ENCODE peak calls at places on chromosomes 4 and X, in nine cellular contexts. J is pancreas; C is tibial artery; D is left lung; X is BJ; W is cardiac fibroblast; U is choroid plexus epithelial cell; G is Jurkat, Clone E6-1; F is AG04450. K is an unnamed sample.

GRCh38 chr4:182649698-182650477 is 267.3 kb downstream of the DCTD start:
- DNase-seq in J (no peak), C (no peak), D (no peak), X (no peak), W (no peak), U (no peak), G (no peak), F (no peak), K (no peak)

GRCh38 chr4:142473960-142474338 is 372.2 kb downstream of the INPP4B start:
- DNase-seq in J (peak), C (no peak), D (no peak), X (no peak), W (no peak), U (no peak), G (no peak), F (no peak), K (no peak)

GRCh38 chrX:150269613-150270254 is 93.4 kb upstream of the MAMLD1 start:
- DNase-seq in J (peak), C (no peak), D (no peak), X (no peak), W (peak), U (no peak), G (no peak), F (no peak), K (no peak)

GRCh38 chr4:69563424-69563823 is 67.7 kb upstream of the UGT2B4 start:
- DNase-seq in J (no peak), C (no peak), D (no peak), X (no peak), W (no peak), U (no peak), G (no peak), F (no peak), K (no peak)

GRCh38 chr4:11042760-11043159 is 358.2 kb upstream of the CLNK start:
- DNase-seq in J (no peak), C (no peak), D (no peak), X (no peak), W (no peak), U (no peak), G (no peak), F (no peak), K (no peak)

GRCh38 chr4:179353791-179354190 is 1911.6 kb upstream of the AGA start:
- DNase-seq in J (no peak), C (no peak), D (no peak), X (no peak), W (no peak), U (no peak), G (no peak), F (no peak), K (no peak)

GRCh38 chrX:56978172-56978571 is 17.2 kb downstream of the SPIN3 start:
- DNase-seq in J (peak), C (no peak), D (no peak), X (no peak), W (peak), U (peak), G (peak), F (no peak), K (peak)

GRCh38 chr4:21780158-21780557 is 168.4 kb downstream of the KCNIP4 start:
- DNase-seq in J (no peak), C (no peak), D (no peak), X (no peak), W (no peak), U (no peak), G (no peak), F (no peak), K (no peak)

GRCh38 chr4:27018076-27018475 is 157.4 kb downstream of the STIM2 start:
- DNase-seq in J (no peak), C (no peak), D (no peak), X (no peak), W (no peak), U (no peak), G (peak), F (no peak), K (no peak)

GRCh38 chr4:11618666-11619282 is 190.1 kb upstream of the HS3ST1 start:
- DNase-seq in J (no peak), C (no peak), D (no peak), X (no peak), W (no peak), U (no peak), G (no peak), F (no peak), K (no peak)

GRCh38 chrX:132226169-132226568 is 6.9 kb upstream of the RAP2C start:
- DNase-seq in J (no peak), C (no peak), D (no peak), X (no peak), W (peak), U (peak), G (no peak), F (no peak), K (no peak)

GRCh38 chrX:68307767-68308166 is 125.5 kb downstream of the OPHN1 start:
- DNase-seq in J (no peak), C (no peak), D (no peak), X (peak), W (peak), U (peak), G (no peak), F (peak), K (no peak)

GRCh38 chr4:33924239-33924638 is 2320.1 kb downstream of the ARAP2 start:
- DNase-seq in J (no peak), C (no peak), D (no peak), X (peak), W (peak), U (peak), G (no peak), F (peak), K (peak)

GRCh38 chr4:101027721-101028120 is 319.6 kb downstream of the PPP3CA start:
- DNase-seq in J (no peak), C (no peak), D (no peak), X (no peak), W (peak), U (no peak), G (no peak), F (no peak), K (no peak)

GRCh38 chr4:178339769-178340168 is 897.5 kb upstream of the AGA start:
- DNase-seq in J (no peak), C (no peak), D (no peak), X (no peak), W (no peak), U (peak), G (no peak), F (no peak), K (no peak)

GRCh38 chrX:108736509-108737479 is at the start of gene IRS4:
- DNase-seq in J (no peak), C (no peak), D (no peak), X (no peak), W (peak), U (peak), G (no peak), F (no peak), K (no peak)

GRCh38 chr4:140789752-140790151 is 33.6 kb upstream of the TBC1D9 start:
- DNase-seq in J (no peak), C (no peak), D (no peak), X (no peak), W (peak), U (peak), G (no peak), F (no peak), K (no peak)

DNA sequence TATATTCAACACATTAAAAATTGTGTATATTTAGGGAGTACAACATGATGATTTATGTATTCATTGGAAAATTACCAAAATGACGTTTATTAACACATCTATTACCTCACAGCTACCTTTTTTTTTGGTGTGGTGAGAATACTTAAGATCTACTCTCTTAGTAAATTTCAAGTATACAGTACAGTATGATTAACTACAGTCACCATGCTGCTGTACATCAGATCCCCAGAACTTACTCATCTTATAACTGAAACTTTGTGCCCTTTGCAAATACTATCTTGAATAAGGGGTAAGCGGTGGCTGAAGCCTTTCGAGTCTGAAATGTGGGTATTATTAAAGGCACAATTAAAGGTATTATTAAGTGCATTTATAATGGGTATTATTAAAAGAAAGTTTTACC is 976 bp downstream of the PHKA1 start:
- DNase-seq in J (no peak), C (no peak), D (no peak), X (no peak), W (no peak), U (peak), G (no peak), F (no peak), K (no peak)
- H3K4me3 ChIP-seq in J (peak), C (peak), D (no peak), X (no peak), W (peak), U (peak), G (peak), F (peak), K (no peak)

GRCh38 chr4:57109530-57109846 is 697 bp downstream of the IGFBP7 start:
- DNase-seq in J (no peak), C (no peak), D (no peak), X (no peak), W (no peak), U (peak), G (no peak), F (no peak), K (no peak)
- H3K4me3 ChIP-seq in J (peak), C (peak), D (peak), X (peak), W (peak), U (peak), G (no peak), F (peak), K (no peak)

GRCh38 chr4:187814737-187815465 is 180.7 kb upstream of the ZFP42 start:
- DNase-seq in J (peak), C (no peak), D (no peak), X (peak), W (peak), U (peak), G (no peak), F (no peak), K (no peak)
- H3K4me3 ChIP-seq in J (peak), C (peak), D (peak), X (peak), W (peak), U (peak), G (no peak), F (peak), K (no peak)

GRCh38 chr4:137993232-137993631 is 248.9 kb downstream of the SLC7A11 start:
- DNase-seq in J (no peak), C (no peak), D (no peak), X (no peak), W (no peak), U (no peak), G (no peak), F (no peak), K (no peak)

GRCh38 chr4:137994858-137995257 is 247.3 kb downstream of the SLC7A11 start:
- DNase-seq in J (no peak), C (no peak), D (no peak), X (peak), W (peak), U (peak), G (no peak), F (no peak), K (no peak)

GRCh38 chr4:137998666-137999429 is 243.3 kb downstream of the SLC7A11 start:
- DNase-seq in J (no peak), C (no peak), D (no peak), X (peak), W (peak), U (peak), G (no peak), F (peak), K (no peak)

GRCh38 chr4:138003248-138003647 is 238.9 kb downstream of the SLC7A11 start:
- DNase-seq in J (no peak), C (no peak), D (no peak), X (no peak), W (peak), U (peak), G (no peak), F (no peak), K (no peak)

GRCh38 chr4:137997496-137997895 is 244.7 kb downstream of the SLC7A11 start:
- DNase-seq in J (no peak), C (no peak), D (no peak), X (no peak), W (no peak), U (no peak), G (no peak), F (no peak), K (no peak)
- H3K4me3 ChIP-seq in J (no peak), C (no peak), D (no peak), X (no peak), W (no peak), U (no peak), G (no peak), F (no peak), K (no peak)

DNA sequence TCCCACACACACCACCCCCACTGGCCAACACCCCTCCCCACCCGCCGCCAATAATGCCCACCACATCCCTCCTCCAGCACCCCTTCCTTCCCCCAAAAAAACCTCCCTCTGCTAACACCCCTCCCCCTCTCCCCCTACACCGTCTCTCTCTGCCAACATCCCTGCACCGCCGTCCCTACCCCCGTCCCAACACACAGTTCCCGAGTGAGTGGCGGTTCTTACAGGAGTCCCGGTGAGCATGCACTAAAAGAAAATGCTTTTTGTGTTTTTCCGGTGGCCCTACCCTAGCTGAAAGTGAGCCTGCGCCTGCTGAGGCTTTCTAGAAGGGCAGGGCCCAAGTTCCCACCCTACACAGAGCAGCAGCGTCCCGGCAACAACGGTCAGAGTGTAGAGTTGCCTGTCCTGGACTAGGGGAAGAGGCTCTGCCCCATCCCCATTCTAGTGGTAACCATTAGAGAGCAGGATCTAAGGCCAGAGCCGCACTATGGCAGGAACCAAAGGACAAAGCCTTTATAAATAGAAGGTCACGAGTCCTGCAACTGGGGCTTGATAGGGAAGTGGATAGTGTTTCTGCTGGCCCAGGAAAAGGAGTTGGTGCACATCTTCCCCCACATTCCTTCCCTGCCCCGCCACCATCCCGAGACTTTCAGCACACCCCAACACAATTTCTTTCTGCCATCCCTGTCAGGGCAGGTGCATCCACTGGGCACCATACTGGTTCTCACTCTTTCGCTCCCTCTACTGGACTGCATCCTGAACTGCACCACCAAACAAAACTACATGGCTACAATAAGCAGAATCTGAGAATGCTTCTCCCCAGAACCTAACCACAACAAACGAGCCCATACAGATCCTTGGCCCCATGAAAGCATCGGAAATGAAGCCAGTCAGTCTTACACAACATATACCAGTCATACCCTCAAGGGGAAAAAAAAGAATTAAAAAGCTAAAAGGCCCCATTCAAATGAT is 78.1 kb upstream of the PAGE3 start:
- DNase-seq in J (peak), C (no peak), D (no peak), X (no peak), W (peak), U (peak), G (peak), F (no peak), K (peak)
- H3K4me3 ChIP-seq in J (no peak), C (no peak), D (no peak), X (no peak), W (no peak), U (no peak), G (no peak), F (no peak), K (no peak)

DNA sequence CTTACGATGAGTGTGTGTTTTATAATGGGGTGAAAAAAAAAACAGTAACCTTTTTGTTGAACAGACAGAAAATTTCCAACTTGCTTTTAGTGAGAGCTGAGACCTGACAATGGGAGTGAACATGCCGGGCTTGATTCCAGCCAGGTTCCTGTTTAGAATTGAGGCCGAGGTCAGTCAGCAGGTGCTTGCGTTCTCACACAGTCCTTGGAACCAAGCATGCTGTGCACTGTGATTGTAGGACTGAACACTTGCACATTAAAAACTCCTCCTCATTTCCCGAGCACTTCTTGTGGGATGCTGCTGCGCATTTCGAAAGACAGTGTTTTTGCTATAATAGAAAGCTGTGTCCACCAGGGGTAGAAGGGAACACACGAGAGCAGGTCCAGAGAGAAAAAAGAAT is 51.8 kb downstream of the TMEM131L start:
- DNase-seq in J (peak), C (no peak), D (no peak), X (no peak), W (no peak), U (no peak), G (no peak), F (no peak), K (peak)
- H3K4me3 ChIP-seq in J (no peak), C (no peak), D (no peak), X (no peak), W (no peak), U (no peak), G (peak), F (no peak), K (no peak)

GRCh38 chr4:105061136-105061696 is 85.5 kb upstream of the TET2 start:
- DNase-seq in J (no peak), C (no peak), D (peak), X (no peak), W (peak), U (peak), G (no peak), F (no peak), K (no peak)
- H3K4me3 ChIP-seq in J (no peak), C (no peak), D (no peak), X (no peak), W (no peak), U (no peak), G (no peak), F (no peak), K (no peak)

GRCh38 chr4:6198278-6198677 is 2.1 kb downstream of the JAKMIP1 start:
- DNase-seq in J (no peak), C (peak), D (no peak), X (no peak), W (no peak), U (no peak), G (no peak), F (no peak), K (no peak)
- H3K4me3 ChIP-seq in J (no peak), C (no peak), D (no peak), X (no peak), W (no peak), U (no peak), G (peak), F (no peak), K (no peak)

K was measured in DND-41.